ENCODE peak calls at places on chromosomes 16 and 17, in seven cellular contexts. B is NCI-H2081, T is sigmoid colon, L is progenitor cell of endocrine pancreas, Z is nephron progenitor cell, K is fibroblast of the aortic adventitia, J is naive B cell. W is an unnamed sample.

GRCh38 chr17:81489986-81490598 is 22.5 kb downstream of the ACTG1 start:
- DNase-seq in T (no peak), L (no peak), Z (no peak), K (no peak), B (no peak), J (no peak), W (no peak)

GRCh38 chr17:55570360-55570759 is 59.1 kb upstream of the SMIM36 start:
- DNase-seq in K (no peak), L (no peak), B (no peak), T (no peak), Z (no peak), J (no peak), W (no peak)

GRCh38 chr17:55731586-55732250 is 9.1 kb upstream of the TMEM100 start:
- DNase-seq in L (no peak), B (no peak), Z (no peak), T (peak), K (peak), J (no peak), W (no peak)

GRCh38 chr17:4625181-4625601 is 16.3 kb downstream of the ALOX15 start:
- DNase-seq in T (no peak), J (no peak), B (no peak), L (no peak), Z (no peak), K (peak), W (no peak)

GRCh38 chr16:17970816-17971291 is 365.7 kb downstream of the NPIPA8 start:
- DNase-seq in J (no peak), B (no peak), K (no peak), T (no peak), Z (no peak), L (no peak), W (no peak)

GRCh38 chr16:57245472-57246113 is 534 bp downstream of the ARL2BP start:
- DNase-seq in K (peak), T (peak), J (no peak), Z (no peak), B (no peak), L (no peak), W (no peak)

GRCh38 chr16:88390265-88390664 is 7.5 kb downstream of the ZNF469 start:
- DNase-seq in K (no peak), L (no peak), T (no peak), Z (no peak), J (no peak), B (no peak), W (no peak)

GRCh38 chr16:69928856-69929400 is 22.2 kb upstream of the CLEC18A start:
- DNase-seq in J (no peak), T (no peak), K (no peak), L (no peak), B (no peak), Z (no peak), W (no peak)

GRCh38 chr17:2050246-2050866 is 4.5 kb upstream of the HIC1 start:
- DNase-seq in Z (peak), K (no peak), B (peak), T (peak), L (peak), J (no peak), W (no peak)

GRCh38 chr17:10105513-10106001 is 92.8 kb downstream of the GAS7 start:
- DNase-seq in K (peak), J (no peak), Z (no peak), T (peak), L (no peak), B (no peak), W (no peak)

GRCh38 chr16:2176047-2176446 is 20.4 kb downstream of the CASKIN1 start:
- DNase-seq in B (no peak), K (no peak), J (no peak), T (no peak), Z (no peak), L (no peak), W (no peak)

GRCh38 chr17:30519166-30519565 is 42.0 kb downstream of the GOSR1 start:
- DNase-seq in K (peak), T (no peak), B (no peak), J (no peak), L (no peak), Z (no peak), W (no peak)

GRCh38 chr17:45946841-45947256 is 52.2 kb upstream of the STH start:
- DNase-seq in L (no peak), Z (no peak), J (no peak), B (no peak), K (peak), T (no peak), W (no peak)

GRCh38 chr17:27339836-27340550 is 46.1 kb downstream of the WSB1 start:
- DNase-seq in L (no peak), J (no peak), Z (no peak), T (no peak), K (no peak), B (no peak), W (no peak)

GRCh38 chr16:35745821-35746248 is 2286.4 kb downstream of the TP53TG3F start:
- DNase-seq in J (no peak), L (no peak), K (no peak), Z (no peak), T (no peak), B (no peak), W (no peak)

W was measured in AML-193.